ENCODE peak calls at places on chromosomes 7 and 10, in six cellular contexts. A, Y, G, Z, X and B are unnamed samples.

GRCh38 chr7:76296743-76297740 is 5.4 kb upstream of the HSPB1 start:
- DNase-seq in Y (no peak), Z (peak), G (peak), X (peak), A (peak), B (no peak)

GRCh38 chr10:80429521-80429966 is 21.2 kb downstream of the PRXL2A start:
- DNase-seq in Y (no peak), A (no peak), Z (peak), G (peak), X (peak), B (no peak)

GRCh38 chr7:32591938-32592337 is 96.6 kb downstream of the AVL9 start:
- DNase-seq in Y (no peak), A (no peak), X (no peak), Z (no peak), G (no peak), B (no peak)

GRCh38 chr7:151798851-151799428 is 78.0 kb downstream of the PRKAG2 start:
- DNase-seq in G (peak), Y (no peak), Z (peak), A (no peak), X (no peak), B (no peak)

GRCh38 chr10:122673731-122674130 is 25.9 kb downstream of the C10orf120 start:
- DNase-seq in G (no peak), X (no peak), Y (no peak), Z (no peak), A (no peak), B (no peak)

GRCh38 chr7:32158751-32159360 is 88.6 kb upstream of the PDE1C start:
- DNase-seq in A (no peak), G (no peak), Z (no peak), X (no peak), Y (no peak), B (no peak)

GRCh38 chr7:133789951-133790350 is 337.2 kb upstream of the LRGUK start:
- DNase-seq in A (no peak), G (no peak), Z (no peak), X (no peak), Y (no peak), B (no peak)

GRCh38 chr7:74231232-74231590 is 21.4 kb downstream of the LAT2 start:
- DNase-seq in Z (no peak), X (no peak), G (no peak), Y (peak), A (no peak), B (no peak)

GRCh38 chr7:115471891-115472290 is 550.0 kb downstream of the MDFIC start:
- DNase-seq in X (no peak), G (no peak), Z (no peak), Y (no peak), A (no peak), B (no peak)

GRCh38 chr7:140326116-140326928 is 72.0 kb downstream of the SLC37A3 start:
- DNase-seq in Z (no peak), G (no peak), Y (peak), A (peak), X (peak), B (peak)

GRCh38 chr10:3835770-3836169 is 50.8 kb upstream of the KLF6 start:
- DNase-seq in X (no peak), Y (no peak), Z (no peak), G (no peak), A (no peak), B (no peak)

GRCh38 chr7:75951506-75951905 is 36.6 kb downstream of the POR start:
- DNase-seq in Y (peak), G (no peak), X (peak), A (no peak), Z (peak), B (no peak)

GRCh38 chr10:132666733-132667612 is 119.0 kb downstream of the NKX6-2 start:
- DNase-seq in Z (no peak), X (no peak), Y (no peak), G (no peak), A (no peak), B (no peak)

GRCh38 chr10:127331696-127332095 is 135.3 kb upstream of the INSYN2A start:
- DNase-seq in G (no peak), Z (no peak), Y (no peak), X (no peak), A (no peak), B (no peak)

GRCh38 chr10:44969854-44970253 is 8.8 kb downstream of the DEPP1 start:
- DNase-seq in A (peak), Z (no peak), Y (no peak), G (no peak), X (no peak), B (no peak)

GRCh38 chr10:22027666-22028238 is 24.2 kb upstream of the DNAJC1 start:
- DNase-seq in X (no peak), G (no peak), Y (no peak), A (no peak), Z (no peak), B (no peak)

GRCh38 chr10:102654566-102654965 is 10.3 kb downstream of the TRIM8 start:
- DNase-seq in A (no peak), Z (peak), G (no peak), Y (no peak), X (no peak), B (no peak)
- TF ChIP-seq CTCF in A (no peak), Z (no peak), G (no peak), Y (no peak), X (no peak), B (no peak)

DNA sequence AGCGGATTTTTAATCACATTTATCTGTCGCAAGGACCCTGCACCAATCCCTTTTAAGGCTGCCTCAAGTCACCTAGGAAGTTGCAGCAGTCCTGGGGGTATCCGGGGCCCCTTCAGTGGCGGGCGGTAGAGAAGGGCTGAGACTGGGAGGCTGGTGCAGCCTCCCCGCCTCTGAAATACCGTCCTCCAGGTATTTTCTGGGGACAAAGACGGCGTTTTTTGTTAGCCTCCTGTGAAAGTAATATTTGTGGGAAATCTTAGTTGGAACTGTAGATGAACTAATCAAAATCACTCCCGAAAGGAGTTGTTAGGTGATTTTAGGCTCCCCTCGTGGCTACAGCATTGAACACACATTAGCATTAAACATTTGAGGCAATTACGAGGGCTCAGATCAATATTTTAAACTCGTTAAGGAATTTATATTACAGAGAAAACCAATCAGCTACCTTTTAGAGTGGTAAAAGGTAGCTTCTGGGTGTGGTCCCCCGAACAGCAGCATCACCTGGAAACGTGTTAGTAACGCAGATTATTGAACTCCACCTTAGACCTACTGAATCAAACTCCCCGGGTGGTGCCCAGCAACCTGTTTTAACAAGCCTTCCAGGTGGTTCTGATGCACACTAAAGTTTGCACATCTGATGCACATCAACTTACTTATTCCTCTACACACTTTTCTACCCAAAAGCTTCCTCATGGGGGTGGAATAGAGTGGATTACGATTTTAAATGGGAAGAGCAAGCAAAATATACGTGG is 548 bp upstream of the ANXA7 start:
- DNase-seq in X (no peak), Y (no peak), G (no peak), A (no peak), Z (no peak), B (no peak)
- TF ChIP-seq CTCF in X (peak), Y (peak), G (no peak), A (no peak), Z (no peak), B (peak)

GRCh38 chr7:85600425-85600824 is 413.6 kb upstream of the SEMA3D start:
- DNase-seq in A (no peak), Y (no peak), G (no peak), Z (no peak), X (no peak), B (no peak)
- TF ChIP-seq CTCF in A (no peak), Y (no peak), G (no peak), Z (no peak), X (no peak), B (no peak)

DNA sequence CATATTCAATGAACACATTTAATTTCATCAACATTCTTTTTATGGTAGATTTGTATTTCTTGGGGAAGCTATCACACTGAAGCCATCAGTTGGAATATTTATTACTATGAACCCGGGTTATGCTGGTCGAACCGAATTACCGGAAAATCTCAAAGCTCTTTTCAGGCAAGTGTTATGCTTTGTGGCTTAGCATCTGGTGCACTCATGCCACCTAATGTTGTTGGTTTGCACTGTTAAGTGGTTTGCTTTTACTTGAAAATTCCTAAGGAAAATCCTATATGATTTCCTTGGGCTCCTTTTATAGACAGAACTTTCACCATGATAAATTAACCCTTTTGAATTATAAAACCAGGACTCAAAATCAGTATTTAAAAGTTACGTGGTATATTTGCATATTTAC is 147.9 kb downstream of the DNAH11 start:
- DNase-seq in Z (no peak), A (no peak), Y (no peak), G (no peak), X (no peak), B (no peak)
- TF ChIP-seq CTCF in Z (no peak), A (no peak), Y (no peak), G (no peak), X (no peak), B (no peak)

GRCh38 chr7:66837007-66837406 is 84.0 kb upstream of the TMEM248 start:
- DNase-seq in X (no peak), Z (no peak), Y (peak), A (no peak), G (peak), B (peak)
- TF ChIP-seq CTCF in X (peak), Z (peak), Y (peak), A (no peak), G (peak), B (peak)

GRCh38 chr7:142349670-142350405 is 92.0 kb upstream of the PRSS58 start:
- DNase-seq in X (no peak), G (peak), Y (no peak), Z (peak), A (no peak), B (no peak)

GRCh38 chr7:142355328-142355727 is 97.5 kb upstream of the PRSS58 start:
- DNase-seq in Y (no peak), X (peak), Z (no peak), G (no peak), A (no peak), B (no peak)

GRCh38 chr7:142352543-142352942 is 94.7 kb upstream of the PRSS58 start:
- DNase-seq in G (no peak), A (no peak), X (no peak), Y (peak), Z (no peak), B (peak)

GRCh38 chr7:142356166-142356565 is 98.3 kb upstream of the PRSS58 start:
- DNase-seq in G (no peak), A (no peak), Y (no peak), X (no peak), Z (no peak), B (no peak)

DNA sequence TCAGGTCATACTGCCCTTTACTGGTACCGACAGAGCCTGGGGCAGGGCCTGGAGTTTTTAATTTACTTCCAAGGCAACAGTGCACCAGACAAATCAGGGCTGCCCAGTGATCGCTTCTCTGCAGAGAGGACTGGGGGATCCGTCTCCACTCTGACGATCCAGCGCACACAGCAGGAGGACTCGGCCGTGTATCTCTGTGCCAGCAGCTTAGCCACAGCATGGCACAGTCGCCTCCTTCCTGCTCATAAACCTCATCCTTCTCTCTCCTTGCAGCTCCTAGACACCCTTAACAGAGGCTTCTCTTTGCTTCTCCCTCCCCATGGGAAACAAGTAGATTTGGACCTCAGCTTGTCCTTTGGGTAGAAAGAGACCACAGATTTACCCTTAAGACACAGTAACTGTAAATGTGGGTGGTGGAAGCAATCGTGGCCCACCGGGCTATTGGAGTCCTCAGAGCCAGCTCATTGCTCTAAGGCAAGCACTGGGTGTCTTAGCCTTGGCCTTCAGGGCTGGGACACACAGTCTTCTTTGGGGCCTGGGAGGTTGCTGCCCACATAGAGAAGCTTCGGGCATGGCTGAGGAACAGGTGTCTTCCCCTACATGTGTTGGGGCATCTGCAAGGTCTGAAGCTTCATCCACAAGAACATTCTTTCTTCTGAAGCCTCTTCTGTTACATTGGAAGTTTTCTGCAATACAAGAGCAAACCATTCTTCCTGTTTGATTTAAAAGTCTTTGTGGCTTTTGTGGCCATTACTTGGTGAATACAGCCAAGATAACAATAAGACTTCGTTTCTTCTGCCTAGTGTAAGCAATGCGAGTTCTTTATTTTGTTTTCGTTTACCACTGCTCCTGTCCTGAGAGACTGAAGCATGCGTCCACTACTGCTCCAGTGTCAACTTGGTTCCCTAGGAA is 95.5 kb upstream of the PRSS58 start:
- DNase-seq in A (no peak), X (no peak), G (no peak), Y (peak), Z (no peak), B (no peak)
- TF ChIP-seq CTCF in A (no peak), X (no peak), G (no peak), Y (no peak), Z (no peak), B (no peak)

GRCh38 chr7:100668069-100668449 is 5.5 kb upstream of the GNB2 start:
- DNase-seq in A (no peak), X (no peak), Z (no peak), G (no peak), Y (no peak), B (no peak)
- TF ChIP-seq CTCF in A (no peak), X (no peak), Z (no peak), G (no peak), Y (no peak), B (no peak)

GRCh38 chr7:143492799-143493568 is 15.3 kb downstream of the TAS2R41 start:
- DNase-seq in Y (no peak), G (no peak), X (peak), A (no peak), Z (no peak), B (no peak)

GRCh38 chr7:143495806-143496672 is 18.4 kb downstream of the TAS2R41 start:
- DNase-seq in X (no peak), Z (no peak), G (no peak), Y (no peak), A (no peak), B (no peak)

GRCh38 chr7:143493755-143494154 is 16.1 kb downstream of the TAS2R41 start:
- DNase-seq in X (no peak), Y (no peak), A (no peak), Z (no peak), G (no peak), B (no peak)

GRCh38 chr7:143492043-143492471 is 14.4 kb downstream of the TAS2R41 start:
- DNase-seq in Z (no peak), G (no peak), X (peak), Y (peak), A (no peak), B (no peak)

DNA sequence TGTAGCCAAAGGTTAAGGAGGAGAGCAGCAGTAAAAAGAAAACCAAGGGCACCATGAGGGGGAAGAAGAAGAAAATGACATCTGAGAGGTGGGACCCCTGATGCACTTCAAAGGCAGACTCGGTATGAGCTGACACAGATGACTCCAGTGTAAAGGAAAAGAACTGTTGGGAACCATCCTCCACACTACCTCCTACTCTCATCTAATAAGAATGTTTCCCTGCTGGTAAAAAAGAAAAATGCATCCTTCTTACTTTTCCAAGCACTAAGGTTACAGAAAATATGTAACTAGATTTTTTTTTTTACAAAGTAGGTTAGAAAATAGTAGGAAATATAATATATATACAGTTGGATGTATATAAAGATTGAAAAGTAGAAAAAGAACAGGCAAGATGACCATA is 16.9 kb downstream of the TAS2R41 start:
- DNase-seq in Z (no peak), Y (no peak), X (no peak), G (no peak), A (no peak), B (no peak)
- TF ChIP-seq CTCF in Z (no peak), Y (no peak), X (peak), G (no peak), A (no peak), B (no peak)

GRCh38 chr10:28282341-28282740 is 20.5 kb downstream of the MPP7 start:
- DNase-seq in A (no peak), G (no peak), Y (no peak), Z (no peak), X (no peak), B (no peak)

GRCh38 chr10:28283251-28283650 is 19.6 kb downstream of the MPP7 start:
- DNase-seq in G (no peak), A (no peak), Z (no peak), X (no peak), Y (no peak), B (no peak)

GRCh38 chr10:28279878-28280277 is 23.0 kb downstream of the MPP7 start:
- DNase-seq in A (no peak), Y (no peak), Z (no peak), G (no peak), X (no peak), B (no peak)

GRCh38 chr10:28280652-28281051 is 22.2 kb downstream of the MPP7 start:
- DNase-seq in G (no peak), A (no peak), X (peak), Z (no peak), Y (no peak), B (no peak)

DNA sequence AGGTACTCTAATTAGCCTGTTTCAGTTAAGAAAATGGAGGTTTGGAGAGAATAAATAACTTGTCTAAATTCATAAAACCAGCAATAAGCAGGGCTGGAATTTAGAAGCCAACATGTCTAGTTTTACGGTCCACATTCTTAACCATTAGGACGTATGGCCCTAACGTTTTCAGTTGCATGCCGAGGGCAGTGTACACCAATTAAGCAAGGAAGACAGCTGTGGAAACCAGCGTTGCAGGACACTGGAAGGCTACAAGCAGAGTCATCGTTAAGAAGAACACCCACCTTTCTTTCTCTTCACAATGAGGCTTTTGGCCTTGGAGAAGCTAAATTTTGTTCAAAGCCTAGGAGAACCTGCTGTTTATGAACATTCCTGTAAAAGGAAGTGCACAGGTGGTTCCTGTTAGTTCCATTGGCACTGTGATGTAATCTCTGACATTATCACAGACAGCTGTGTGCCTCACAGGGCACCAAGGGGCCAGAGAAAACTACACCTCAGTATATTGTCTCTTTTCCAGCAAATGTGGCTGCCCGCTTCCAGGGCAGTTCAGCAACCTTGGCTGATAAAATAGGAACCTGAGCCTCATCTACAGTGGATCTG is 21.0 kb downstream of the MPP7 start:
- DNase-seq in X (no peak), Y (no peak), Z (no peak), A (no peak), G (no peak), B (no peak)
- TF ChIP-seq CTCF in X (no peak), Y (no peak), Z (no peak), A (no peak), G (no peak), B (no peak)